ENCODE peak calls at places on chromosome 11, in five cellular contexts. One of them, this sample, is unnamed.

GRCh38 chr11:12289667-12290476 is 87.5 kb upstream of the PARVA start:
- DNase-seq in AML-193: no peak
- DNase-seq in epithelial cell of esophagus: no peak
- DNase-seq in RPMI7951: no peak
- DNase-seq in left ventricle myocardium inferior: no peak
- DNase-seq in this sample: no peak

GRCh38 chr11:61102667-61103491 is 590 bp downstream of the CD5 start:
- DNase-seq in epithelial cell of esophagus: no peak
- DNase-seq in AML-193: no peak
- DNase-seq in RPMI7951: no peak
- DNase-seq in left ventricle myocardium inferior: no peak
- DNase-seq in this sample: no peak

GRCh38 chr11:60710482-60710881 is 11.1 kb downstream of the MS4A8 start:
- DNase-seq in epithelial cell of esophagus: no peak
- DNase-seq in AML-193: no peak
- DNase-seq in left ventricle myocardium inferior: no peak
- DNase-seq in RPMI7951: peak
- DNase-seq in this sample: peak

GRCh38 chr11:69941546-69942332 is 122.5 kb upstream of the FGF3 start:
- DNase-seq in AML-193: no peak
- DNase-seq in left ventricle myocardium inferior: peak
- DNase-seq in epithelial cell of esophagus: no peak
- DNase-seq in RPMI7951: no peak
- DNase-seq in this sample: no peak

GRCh38 chr11:122108192-122108799 is 7.7 kb downstream of the BLID start:
- DNase-seq in left ventricle myocardium inferior: no peak
- DNase-seq in RPMI7951: peak
- DNase-seq in AML-193: peak
- DNase-seq in epithelial cell of esophagus: peak
- DNase-seq in this sample: peak

GRCh38 chr11:1113405-1114201 is 38.9 kb downstream of the MUC2 start:
- DNase-seq in RPMI7951: no peak
- DNase-seq in AML-193: no peak
- DNase-seq in left ventricle myocardium inferior: peak
- DNase-seq in epithelial cell of esophagus: no peak
- DNase-seq in this sample: no peak

GRCh38 chr11:132538642-132539041 is 993.7 kb downstream of the OPCML start:
- DNase-seq in RPMI7951: no peak
- DNase-seq in epithelial cell of esophagus: no peak
- DNase-seq in AML-193: no peak
- DNase-seq in left ventricle myocardium inferior: no peak
- DNase-seq in this sample: no peak

GRCh38 chr11:9260182-9261146 is 4.7 kb downstream of the DENND5A start:
- DNase-seq in left ventricle myocardium inferior: no peak
- DNase-seq in epithelial cell of esophagus: no peak
- DNase-seq in AML-193: peak
- DNase-seq in RPMI7951: no peak
- DNase-seq in this sample: no peak